ENCODE peak calls at places on chromosome 19, in ten cellular contexts. J is upper lobe of right lung; W is GM23338; N is breast epithelium; H is SJSA1; D is DND-41; G is CD8-positive, alpha-beta memory T cell; V is CD4-positive, alpha-beta memory T cell; C is psoas muscle; R is tibial artery. Y is an unnamed sample. For H3K4me1 and H3K36me3, the result is how much of the 10 kb centered on the place peaks cover.

GRCh38 chr19:38842439-38843174 is 7.2 kb downstream of the HNRNPL start:
- DNase-seq in W (no peak), C (no peak), H (no peak), R (no peak), D (no peak), N (no peak), G (peak), J (no peak), V (peak), Y (no peak)

GRCh38 chr19:3801412-3802096 is 15.4 kb upstream of the MATK start:
- DNase-seq in C (no peak), H (no peak), G (peak), N (peak), J (no peak), V (peak), W (peak), D (no peak), R (no peak), Y (no peak)

GRCh38 chr19:23395041-23395721 is at the start of gene ZNF91:
- DNase-seq in G (peak), V (peak), W (peak), C (peak), D (peak), R (peak), H (no peak), N (peak), J (peak), Y (peak)

GRCh38 chr19:18698321-18699167 is 15.1 kb downstream of the CRTC1 start:
- DNase-seq in R (no peak), H (no peak), V (no peak), J (no peak), N (no peak), W (no peak), D (no peak), C (no peak), G (no peak), Y (no peak)

GRCh38 chr19:45862271-45862563 is 730 bp downstream of the SYMPK start:
- DNase-seq in J (no peak), V (no peak), C (no peak), R (no peak), W (no peak), H (no peak), N (no peak), G (no peak), D (no peak), Y (no peak)

GRCh38 chr19:35404879-35405622 is 34.2 kb downstream of the GPR42 start:
- DNase-seq in V (no peak), C (peak), D (no peak), W (peak), R (no peak), J (no peak), G (no peak), H (peak), N (peak), Y (no peak)

GRCh38 chr19:11995174-11995573 is 30.3 kb downstream of the ZNF763 start:
- DNase-seq in D (peak), J (no peak), W (no peak), G (no peak), R (no peak), V (no peak), H (no peak), C (no peak), N (no peak), Y (no peak)

GRCh38 chr19:46614114-46614701 is 10.7 kb downstream of the PTGIR start:
- DNase-seq in H (peak), G (peak), D (peak), W (peak), J (peak), V (peak), R (peak), C (peak), N (peak), Y (no peak)

GRCh38 chr19:4516199-4516938 is 1.9 kb downstream of the PLIN4 start:
- DNase-seq in G (no peak), R (no peak), C (peak), D (no peak), V (no peak), W (no peak), J (no peak), N (no peak), H (no peak), Y (no peak)

GRCh38 chr19:37221136-37221535 is 3.1 kb downstream of the ZNF383 start:
- DNase-seq in D (no peak), H (no peak), G (no peak), N (no peak), C (no peak), J (no peak), R (no peak), W (no peak), V (no peak), Y (no peak)

GRCh38 chr19:1942078-1942933 is 1.3 kb downstream of the CSNK1G2 start:
- DNase-seq in C (peak), W (peak), V (peak), J (peak), H (peak), N (peak), G (peak), D (peak), R (peak), Y (peak)

GRCh38 chr19:18418725-18419194 is 438 bp upstream of the SSBP4 start:
- DNase-seq in J (peak), H (no peak), C (peak), R (peak), W (peak), D (no peak), V (peak), N (no peak), G (no peak), Y (no peak)

GRCh38 chr19:50877338-50877737 is 4.1 kb downstream of the KLK2 start:
- DNase-seq in D (no peak), V (no peak), G (no peak), R (no peak), J (no peak), C (no peak), N (no peak), W (peak), H (no peak), Y (no peak)

GRCh38 chr19:4375620-4376228 is 24.6 kb downstream of the SH3GL1 start:
- DNase-seq in V (no peak), W (peak), H (peak), G (no peak), R (peak), N (no peak), D (no peak), C (peak), J (no peak), Y (no peak)

GRCh38 chr19:19873381-19873780 is 7.7 kb downstream of the ZNF253 start:
- DNase-seq in R (no peak), H (no peak), N (no peak), V (no peak), J (no peak), D (no peak), W (no peak), C (no peak), G (no peak), Y (no peak)

GRCh38 chr19:44848805-44849457 is 2.8 kb downstream of the NECTIN2 start:
- DNase-seq in C (no peak), V (no peak), D (no peak), W (no peak), G (no peak), R (no peak), N (no peak), J (no peak), H (no peak), Y (no peak)

GRCh38 chr19:50492303-50493052 is 15.8 kb upstream of the GARIN5A start:
- DNase-seq in W (no peak), N (no peak), C (peak), R (no peak), D (peak), V (no peak), J (peak), G (no peak), H (no peak), Y (no peak)

GRCh38 chr19:575527-576506 is 3.4 kb downstream of the BSG start:
- DNase-seq in R (no peak), H (no peak), V (peak), N (no peak), C (peak), W (peak), J (no peak), G (no peak), D (no peak), Y (no peak)

GRCh38 chr19:34596115-34596514 is 80.8 kb downstream of the SCGB2B2 start:
- DNase-seq in W (no peak), H (no peak), N (no peak), V (no peak), R (no peak), D (no peak), C (no peak), J (no peak), G (no peak), Y (peak)

GRCh38 chr19:28296506-28296905 is 916.4 kb downstream of the UQCRFS1 start:
- DNase-seq in D (no peak), W (no peak), N (no peak), V (no peak), R (no peak), C (no peak), H (no peak), G (no peak), J (no peak), Y (no peak)

GRCh38 chr19:8567522-8568172 is 9.6 kb downstream of the MYO1F start:
- DNase-seq in W (no peak), H (no peak), D (no peak), J (no peak), C (no peak), V (no peak), N (no peak), G (no peak), R (no peak), Y (no peak)

GRCh38 chr19:29487432-29487831 is 38.4 kb upstream of the VSTM2B start:
- DNase-seq in G (no peak), V (no peak), J (peak), C (no peak), H (no peak), W (no peak), N (no peak), D (peak), R (no peak), Y (peak)

GRCh38 chr19:21586341-21587116 is 81.1 kb downstream of the ZNF429 start:
- DNase-seq in R (no peak), H (no peak), J (peak), G (no peak), N (no peak), C (peak), W (peak), V (no peak), D (peak), Y (no peak)

GRCh38 chr19:50912727-50913716 is 1.8 kb upstream of the KLK4 start:
- DNase-seq in D (no peak), J (no peak), W (no peak), H (no peak), N (no peak), G (no peak), R (no peak), C (no peak), V (no peak), Y (no peak)

GRCh38 chr19:38162094-38162493 is 61.9 kb downstream of the DPF1 start:
- DNase-seq in D (no peak), R (no peak), V (no peak), J (no peak), N (no peak), W (no peak), G (no peak), H (no peak), C (no peak), Y (no peak)

DNA sequence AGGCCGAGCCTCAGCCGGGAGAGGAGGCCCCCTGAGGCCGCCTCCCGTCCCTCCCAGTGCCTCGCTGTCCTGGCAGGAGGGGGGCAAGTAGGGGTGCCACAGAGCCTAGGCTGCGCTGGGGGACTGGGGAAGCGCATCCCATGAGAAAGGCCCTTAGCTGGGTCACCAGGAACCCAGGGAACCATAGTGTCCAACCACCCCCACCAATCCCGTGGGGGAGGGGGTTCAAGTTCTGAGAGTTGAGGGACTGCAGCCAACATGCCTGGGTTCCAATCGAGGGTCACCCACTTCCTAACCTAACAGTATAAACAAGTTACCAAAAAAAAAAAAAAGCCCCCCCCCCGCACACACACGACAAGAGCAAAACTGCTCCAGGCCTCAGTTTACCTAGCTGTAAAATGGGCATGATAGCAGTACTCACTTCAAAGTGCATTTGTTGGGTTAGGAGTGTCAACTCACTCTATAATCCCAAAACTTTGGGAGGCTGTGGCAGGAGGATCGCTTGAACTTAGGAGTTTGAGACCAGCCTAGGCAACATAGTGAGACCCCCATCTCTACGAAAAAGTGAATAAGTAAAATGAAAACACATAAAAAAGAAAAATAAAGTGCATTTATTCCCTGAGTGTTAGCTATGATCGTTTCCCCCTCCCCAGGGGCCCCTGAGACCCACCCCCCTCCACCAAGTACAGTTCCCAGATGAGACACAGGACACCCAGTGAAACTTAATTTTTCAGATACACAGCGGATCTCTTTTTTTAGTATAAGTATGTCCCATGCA is 28.8 kb upstream of the NANOS3 start:
- DNase-seq in W (no peak), J (no peak), G (no peak), D (no peak), H (no peak), R (no peak), C (no peak), V (no peak), N (no peak), Y (no peak)
- H3K4me1 ChIP-seq in W (under half), J (half or more), G (half or more), D (under half), H (half or more), R (half or more), C (half or more), V (half or more), N (under half), Y (half or more)

DNA sequence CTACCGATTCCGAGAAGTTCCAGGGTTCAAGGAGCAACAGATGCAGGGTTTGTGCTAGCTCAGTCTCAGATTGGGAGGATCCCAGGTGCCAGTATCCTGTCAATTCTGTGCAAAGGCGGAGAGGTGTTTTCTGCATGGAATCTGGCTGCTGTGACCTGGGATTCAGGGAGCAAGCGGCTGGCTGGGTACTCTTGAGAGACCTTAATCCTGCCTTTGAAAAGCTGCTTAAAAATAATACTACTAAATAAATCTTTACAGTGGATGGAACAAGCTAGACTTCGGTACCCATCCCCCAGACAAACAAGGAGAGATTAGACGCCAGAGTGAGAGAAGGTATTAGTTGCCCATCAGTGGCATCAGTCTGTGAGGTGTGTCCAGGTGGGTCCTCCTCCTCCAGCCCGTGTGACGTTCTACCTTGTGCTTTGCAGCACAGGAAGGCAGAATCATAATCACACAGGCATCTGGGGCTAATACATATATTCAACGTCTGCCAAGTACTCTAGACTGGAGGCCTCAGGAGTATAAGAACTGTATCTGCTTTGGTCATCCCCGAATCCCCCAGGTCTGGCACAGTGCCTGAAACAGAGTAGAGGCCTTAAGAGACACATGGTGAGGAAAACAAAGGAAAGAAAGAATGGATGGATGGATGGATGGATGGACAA is 230.6 kb downstream of the ZNF536 start:
- DNase-seq in V (no peak), H (no peak), D (no peak), N (no peak), J (no peak), W (no peak), C (no peak), R (no peak), G (no peak), Y (peak)
- H3K36me3 ChIP-seq in V (under half), H (under half), D (under half), N (under half), J (under half), W (under half), C (under half), R (under half), G (under half), Y (under half)

GRCh38 chr19:6530385-6531162 is at the start of gene TNFSF9:
- DNase-seq in J (peak), G (peak), V (peak), R (peak), H (peak), C (peak), W (peak), N (peak), D (peak), Y (no peak)
- H3K4me1 ChIP-seq in J (under half), G (under half), V (under half), R (under half), H (under half), C (under half), W (under half), N (under half), D (under half), Y (under half)

DNA sequence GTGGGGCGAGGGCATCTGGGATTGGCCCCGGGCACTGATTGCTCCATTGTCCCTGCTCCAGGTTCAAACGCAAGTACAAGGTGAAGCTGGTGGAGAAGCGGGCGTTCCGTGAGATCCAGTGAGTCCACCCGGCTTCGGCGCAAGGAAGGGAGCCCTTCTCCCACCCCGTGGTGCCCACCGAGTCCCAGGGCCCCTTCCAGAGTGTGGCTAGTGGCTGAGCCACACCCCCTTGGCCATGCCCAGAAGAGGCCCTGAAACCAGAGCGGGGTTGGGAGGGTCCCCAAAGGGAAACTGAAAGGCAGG is 11.2 kb downstream of the NOP53 start:
- DNase-seq in D (no peak), V (peak), N (no peak), H (no peak), J (no peak), W (no peak), R (no peak), C (no peak), G (no peak), Y (no peak)
- H3K36me3 ChIP-seq in D (half or more), V (half or more), N (under half), H (half or more), J (half or more), W (under half), R (half or more), C (under half), G (under half), Y (under half)

GRCh38 chr19:6212403-6213265 is 67.1 kb downstream of the MLLT1 start:
- DNase-seq in H (no peak), W (no peak), D (no peak), J (peak), V (no peak), N (no peak), R (no peak), G (no peak), C (peak), Y (no peak)

GRCh38 chr19:6214881-6215541 is 64.8 kb downstream of the MLLT1 start:
- DNase-seq in N (no peak), R (no peak), V (peak), C (peak), H (no peak), J (peak), W (no peak), D (no peak), G (no peak), Y (no peak)

GRCh38 chr19:6213696-6214585 is 65.8 kb downstream of the MLLT1 start:
- DNase-seq in C (no peak), R (no peak), N (no peak), G (no peak), W (no peak), J (peak), H (no peak), D (no peak), V (no peak), Y (no peak)

GRCh38 chr19:6211632-6212402 is 68.0 kb downstream of the MLLT1 start:
- DNase-seq in V (no peak), C (no peak), D (no peak), G (no peak), N (no peak), H (no peak), J (peak), R (no peak), W (no peak), Y (no peak)

DNA sequence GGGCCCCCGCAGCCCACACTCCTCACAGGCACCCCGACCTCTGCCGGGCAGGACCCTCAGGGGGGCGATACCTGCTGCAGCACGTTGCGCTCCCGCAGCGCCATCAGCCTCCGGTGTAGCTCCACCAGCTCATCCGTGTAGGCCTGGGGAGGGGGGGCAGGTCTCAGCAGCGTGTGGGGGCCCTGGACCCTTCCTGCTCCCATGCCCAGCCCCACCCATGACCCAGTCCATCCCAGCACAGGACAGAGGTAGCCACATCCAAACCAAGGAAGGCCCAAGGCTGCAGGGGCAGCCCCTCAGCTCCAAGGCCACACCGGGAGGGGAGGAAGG is 66.5 kb downstream of the MLLT1 start:
- DNase-seq in J (peak), N (no peak), H (no peak), V (no peak), W (no peak), C (no peak), D (no peak), G (no peak), R (no peak), Y (no peak)
- H3K4me1 ChIP-seq in J (under half), N (under half), H (under half), V (under half), W (under half), C (under half), D (under half), G (under half), R (under half), Y (under half)

GRCh38 chr19:41495589-41495988 is 52.6 kb downstream of the ERICH4 start:
- DNase-seq in G (no peak), D (no peak), R (no peak), V (no peak), H (no peak), C (no peak), W (no peak), J (no peak), N (peak), Y (no peak)
- H3K36me3 ChIP-seq in G (under half), D (under half), R (under half), V (under half), H (under half), C (under half), W (under half), J (under half), N (under half), Y (under half)